ENCODE peak calls at places on chromosomes 5 and 9, in six cellular contexts. One of them, this sample, is unnamed.

GRCh38 chr5:1330146-1330846 is 14.6 kb downstream of the CLPTM1L start:
- DNase-seq in GF-D8: no peak
- DNase-seq in erythroblast: no peak
- DNase-seq in AG08395: no peak
- DNase-seq in GM10248: no peak
- DNase-seq in AG04449: no peak
- DNase-seq in this sample: no peak

GRCh38 chr5:36730537-36731216 is 124.3 kb downstream of the SLC1A3 start:
- DNase-seq in AG04449: no peak
- DNase-seq in AG08395: no peak
- DNase-seq in GF-D8: no peak
- DNase-seq in GM10248: no peak
- DNase-seq in erythroblast: no peak
- DNase-seq in this sample: no peak

GRCh38 chr9:88577256-88577655 is 42.3 kb downstream of the NXNL2 start:
- DNase-seq in GF-D8: no peak
- DNase-seq in AG04449: no peak
- DNase-seq in GM10248: no peak
- DNase-seq in erythroblast: no peak
- DNase-seq in AG08395: no peak
- DNase-seq in this sample: no peak

GRCh38 chr9:16475257-16475656 is 395.2 kb downstream of the BNC2 start:
- DNase-seq in AG04449: no peak
- DNase-seq in GM10248: no peak
- DNase-seq in AG08395: no peak
- DNase-seq in GF-D8: no peak
- DNase-seq in erythroblast: no peak
- DNase-seq in this sample: no peak

GRCh38 chr5:94524841-94525697 is 93.3 kb downstream of the KIAA0825 start:
- DNase-seq in AG08395: peak; percentile 28
- DNase-seq in erythroblast: peak; percentile 55
- DNase-seq in GM10248: peak; percentile 30
- DNase-seq in GF-D8: peak; percentile 9
- DNase-seq in AG04449: no peak
- DNase-seq in this sample: no peak

GRCh38 chr5:95955996-95956899 is 5.4 kb downstream of the ELL2 start:
- DNase-seq in GM10248: no peak
- DNase-seq in AG04449: no peak
- DNase-seq in erythroblast: peak; percentile 57
- DNase-seq in GF-D8: no peak
- DNase-seq in AG08395: no peak
- DNase-seq in this sample: no peak

GRCh38 chr9:128249914-128250838 is 25.6 kb downstream of the GOLGA2 start:
- DNase-seq in AG08395: peak; percentile 74
- DNase-seq in GM10248: peak; percentile 99
- DNase-seq in erythroblast: peak; percentile 97
- DNase-seq in AG04449: no peak
- DNase-seq in GF-D8: no peak
- DNase-seq in this sample: no peak

GRCh38 chr5:135930029-135930948 is 24.5 kb downstream of the LECT2 start:
- DNase-seq in GM10248: no peak
- DNase-seq in GF-D8: no peak
- DNase-seq in AG04449: no peak
- DNase-seq in AG08395: no peak
- DNase-seq in erythroblast: no peak
- DNase-seq in this sample: no peak

GRCh38 chr9:4680178-4680535 is 788 bp downstream of the CDC37L1 start:
- DNase-seq in GF-D8: no peak
- DNase-seq in erythroblast: peak; percentile 77
- DNase-seq in GM10248: no peak
- DNase-seq in AG04449: no peak
- DNase-seq in AG08395: no peak
- DNase-seq in this sample: no peak

GRCh38 chr5:36414869-36415282 is 113.2 kb upstream of the RANBP3L start:
- DNase-seq in GF-D8: no peak
- DNase-seq in AG04449: no peak
- DNase-seq in GM10248: no peak
- DNase-seq in erythroblast: peak; percentile 48
- DNase-seq in AG08395: peak; percentile 49
- DNase-seq in this sample: peak; percentile 35

GRCh38 chr5:133289686-133290367 is 238.0 kb downstream of the HSPA4 start:
- DNase-seq in erythroblast: no peak
- DNase-seq in AG08395: no peak
- DNase-seq in GM10248: no peak
- DNase-seq in AG04449: no peak
- DNase-seq in GF-D8: no peak
- DNase-seq in this sample: no peak

GRCh38 chr9:126222363-126222834 is 104.2 kb upstream of the MVB12B start:
- DNase-seq in GM10248: no peak
- DNase-seq in AG08395: no peak
- DNase-seq in AG04449: no peak
- DNase-seq in erythroblast: no peak
- DNase-seq in GF-D8: no peak
- DNase-seq in this sample: no peak